ENCODE peak calls at places on chromosomes 13 and 19, in four cellular contexts. W is GM12865, S is AG04450, E is endodermal cell. D is an unnamed sample.

GRCh38 chr13:30477346-30478235 is 11.9 kb upstream of the HMGB1 start:
- DNase-seq in W (peak), S (no peak), E (peak), D (no peak)

GRCh38 chr13:38141792-38142191 is 207.9 kb upstream of the UFM1 start:
- DNase-seq in W (no peak), S (no peak), E (no peak), D (peak)

GRCh38 chr13:57739089-57739488 is 107.5 kb downstream of the PCDH17 start:
- DNase-seq in W (no peak), S (no peak), E (no peak), D (no peak)

GRCh38 chr19:24033308-24033961 is 53.6 kb upstream of the ZNF254 start:
- DNase-seq in W (peak), S (peak), E (peak), D (peak)

GRCh38 chr19:2549701-2550191 is 73.8 kb downstream of the GADD45B start:
- DNase-seq in W (no peak), S (peak), E (no peak), D (no peak)

GRCh38 chr19:22528956-22529355 is 105.2 kb upstream of the ZNF492 start:
- DNase-seq in W (no peak), S (no peak), E (no peak), D (no peak)

GRCh38 chr19:38692458-38693379 is 45.3 kb downstream of the ACTN4 start:
- DNase-seq in W (no peak), S (no peak), E (no peak), D (no peak)

GRCh38 chr19:53927745-53928144 is 18.7 kb downstream of the CACNG7 start:
- DNase-seq in W (peak), S (peak), E (peak), D (peak)

GRCh38 chr13:97855570-97855970 is 97.9 kb upstream of the IPO5 start:
- DNase-seq in W (peak), S (peak), E (peak), D (peak)

DNA sequence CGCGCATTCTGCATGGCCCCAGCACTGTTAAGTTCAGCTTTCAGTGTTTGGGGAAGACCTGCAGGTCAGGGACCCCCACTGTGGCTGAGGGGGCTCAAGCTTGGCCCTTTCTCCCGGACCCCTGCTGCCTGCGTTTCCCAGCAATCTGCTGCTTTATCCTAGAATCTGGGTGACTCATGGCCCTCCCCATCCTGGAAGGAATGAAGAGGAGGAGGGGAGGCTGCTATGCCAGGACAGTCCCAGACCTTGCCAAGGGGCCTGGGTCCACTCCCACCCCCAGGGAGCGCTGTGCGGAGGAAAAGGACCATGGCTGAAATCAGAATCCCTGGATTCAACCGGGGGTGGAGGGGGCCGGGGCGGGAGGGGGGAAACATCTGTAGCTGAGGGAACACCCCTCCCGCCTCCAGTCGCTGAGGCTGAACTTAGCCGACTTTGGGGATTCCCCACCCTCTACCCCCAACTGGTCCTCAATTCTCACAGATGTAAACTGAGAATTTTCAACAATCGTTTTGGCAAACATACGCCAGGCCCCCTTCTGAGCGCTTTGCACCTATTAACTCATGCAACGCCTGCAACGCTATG is 20.6 kb downstream of the ZNF114 start:
- DNase-seq in W (no peak), S (no peak), E (peak), D (peak)
- TF ChIP-seq CTCF in W (no peak), S (peak), E (peak), D (no peak)

DNA sequence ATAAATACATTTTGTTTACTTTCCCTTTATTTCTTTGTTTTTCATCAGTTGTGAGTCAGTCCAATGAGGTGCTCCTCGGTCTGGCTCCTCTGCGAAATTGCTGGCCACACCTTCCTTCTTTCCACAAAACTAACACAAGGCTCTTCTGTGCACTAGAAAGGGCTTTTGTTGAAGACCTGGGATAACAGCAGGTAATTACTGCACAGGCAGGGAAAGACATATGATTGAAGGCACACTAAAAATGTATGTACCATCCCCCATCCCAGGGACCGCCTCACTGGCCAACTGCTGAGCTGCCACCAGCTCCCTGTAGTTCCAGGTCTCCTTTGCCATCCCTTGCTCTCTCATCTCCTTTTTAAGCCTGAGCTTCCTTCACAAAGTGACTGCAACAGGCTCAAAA is 180.5 kb downstream of the EFNB2 start:
- DNase-seq in W (no peak), S (no peak), E (no peak), D (no peak)
- TF ChIP-seq CTCF in W (no peak), S (no peak), E (no peak), D (no peak)

DNA sequence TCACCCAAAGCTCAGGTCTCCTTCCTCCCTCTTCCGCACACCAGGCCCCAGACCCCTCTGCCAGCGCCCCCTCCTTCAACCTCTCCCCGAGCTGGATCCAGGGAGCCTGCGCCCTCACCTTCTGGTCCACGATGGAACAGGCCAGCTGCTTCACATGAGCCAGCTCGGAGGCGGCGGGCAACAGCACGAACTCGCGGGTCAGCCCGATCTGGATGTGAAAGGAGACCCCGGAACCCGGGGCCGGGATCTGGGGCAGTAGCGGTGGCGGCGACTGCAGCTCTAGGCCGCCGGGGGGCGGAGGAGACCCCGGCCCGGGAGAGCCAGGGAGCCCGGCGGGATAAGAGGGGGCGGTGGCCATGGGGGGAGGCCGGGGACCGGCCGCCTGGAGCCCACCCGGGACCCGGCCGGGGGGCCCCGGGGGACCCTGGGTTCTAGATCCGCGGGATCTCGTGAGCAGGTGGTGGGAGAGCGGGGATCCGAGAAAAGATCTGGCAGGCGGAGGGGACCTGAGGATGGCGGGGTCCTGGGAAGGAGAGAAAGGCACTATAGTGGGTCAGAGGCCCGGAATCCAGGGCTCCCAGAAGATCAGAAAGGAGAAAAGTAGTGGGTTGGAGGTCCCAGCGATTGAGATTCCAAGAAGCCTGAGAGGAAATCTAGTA is 772 bp downstream of the PRKD2 start:
- DNase-seq in W (no peak), S (no peak), E (peak), D (no peak)
- TF ChIP-seq CTCF in W (no peak), S (no peak), E (peak), D (no peak)

GRCh38 chr13:20442798-20443381 is 82.8 kb downstream of the CRYL1 start:
- DNase-seq in W (no peak), S (no peak), E (no peak), D (no peak)

GRCh38 chr13:20448470-20448869 is 77.2 kb downstream of the CRYL1 start:
- DNase-seq in W (no peak), S (no peak), E (no peak), D (no peak)

GRCh38 chr13:20442370-20442769 is 83.3 kb downstream of the CRYL1 start:
- DNase-seq in W (no peak), S (no peak), E (no peak), D (no peak)

GRCh38 chr13:20446900-20447299 is 78.8 kb downstream of the CRYL1 start:
- DNase-seq in W (no peak), S (no peak), E (no peak), D (no peak)

DNA sequence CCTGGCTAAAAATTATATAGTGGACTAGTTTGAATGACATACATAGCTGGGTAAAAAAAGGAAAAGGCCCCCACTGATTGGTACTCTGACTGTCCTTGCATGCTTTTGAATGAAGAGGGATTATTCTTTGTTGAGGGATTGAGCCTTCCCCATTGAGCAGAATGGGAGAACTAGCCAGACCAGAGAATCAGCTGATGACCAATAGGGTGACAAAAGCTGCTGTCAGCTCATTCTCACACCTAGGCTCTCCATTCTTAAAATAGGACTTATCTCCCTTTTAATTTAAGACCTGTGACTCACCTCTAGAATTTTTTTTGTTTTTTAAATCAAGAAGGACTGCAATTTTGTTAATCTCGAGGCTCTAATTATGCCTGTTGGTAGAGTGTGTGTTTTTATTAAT is 79.3 kb downstream of the CRYL1 start:
- DNase-seq in W (no peak), S (no peak), E (no peak), D (peak)
- TF ChIP-seq CTCF in W (no peak), S (no peak), E (no peak), D (no peak)

GRCh38 chr13:51781246-51782022 is 22.5 kb downstream of the DHRS12 start:
- DNase-seq in W (peak), S (no peak), E (peak), D (peak)
- TF ChIP-seq CTCF in W (peak), S (peak), E (peak), D (peak)